ENCODE peak calls at places on chromosome 15, in eight cellular contexts. One of them, this sample, is unnamed.

GRCh38 chr15:101240364-101240763 is 11.5 kb downstream of the CHSY1 start:
- DNase-seq in HFF-Myc: no peak
- DNase-seq in activated CD4-positive, alpha-beta T cell treated with anti-CD3 and anti-CD28 coated beads for 48 hours: no peak
- DNase-seq in natural killer cell treated with Interleukin-12 subunit alpha and Interleukin-12 subunit beta and Interleukin-15 and Interleukin-18, amount 100 ng/mL, for 72 hours: no peak
- DNase-seq in EL: no peak
- DNase-seq in activated CD8-positive, alpha-beta memory T cell treated with anti-CD3 and anti-CD28 coated beads for 48 hours: no peak
- DNase-seq in activated naive CD8-positive, alpha-beta T cell treated with anti-CD3 and anti-CD28 coated beads, Interleukin-2, amount 50 U/mL, for 24 hours: no peak
- DNase-seq in activated T-helper 1 cell treated with anti-CD3 and anti-CD28 coated beads, Interleukin-2, amount 50 U/mL, for 16 hours: no peak
- DNase-seq in this sample: no peak

GRCh38 chr15:71572452-71573053 is 237.8 kb upstream of the NR2E3 start:
- DNase-seq in HFF-Myc: no peak
- DNase-seq in activated CD4-positive, alpha-beta T cell treated with anti-CD3 and anti-CD28 coated beads for 48 hours: no peak
- DNase-seq in natural killer cell treated with Interleukin-12 subunit alpha and Interleukin-12 subunit beta and Interleukin-15 and Interleukin-18, amount 100 ng/mL, for 72 hours: no peak
- DNase-seq in EL: no peak
- DNase-seq in activated CD8-positive, alpha-beta memory T cell treated with anti-CD3 and anti-CD28 coated beads for 48 hours: no peak
- DNase-seq in activated naive CD8-positive, alpha-beta T cell treated with anti-CD3 and anti-CD28 coated beads, Interleukin-2, amount 50 U/mL, for 24 hours: no peak
- DNase-seq in activated T-helper 1 cell treated with anti-CD3 and anti-CD28 coated beads, Interleukin-2, amount 50 U/mL, for 16 hours: no peak
- DNase-seq in this sample: no peak

GRCh38 chr15:60507596-60508424 is 28.9 kb upstream of the ICE2 start:
- DNase-seq in HFF-Myc: peak; percentile 53
- DNase-seq in activated CD4-positive, alpha-beta T cell treated with anti-CD3 and anti-CD28 coated beads for 48 hours: peak; percentile 53
- DNase-seq in natural killer cell treated with Interleukin-12 subunit alpha and Interleukin-12 subunit beta and Interleukin-15 and Interleukin-18, amount 100 ng/mL, for 72 hours: peak; percentile 67
- DNase-seq in EL: peak; percentile 65
- DNase-seq in activated CD8-positive, alpha-beta memory T cell treated with anti-CD3 and anti-CD28 coated beads for 48 hours: no peak
- DNase-seq in activated naive CD8-positive, alpha-beta T cell treated with anti-CD3 and anti-CD28 coated beads, Interleukin-2, amount 50 U/mL, for 24 hours: peak; percentile 28
- DNase-seq in activated T-helper 1 cell treated with anti-CD3 and anti-CD28 coated beads, Interleukin-2, amount 50 U/mL, for 16 hours: peak; percentile 37
- DNase-seq in this sample: no peak

GRCh38 chr15:93703092-93703785 is 528.1 kb upstream of the MCTP2 start:
- DNase-seq in HFF-Myc: no peak
- DNase-seq in activated CD4-positive, alpha-beta T cell treated with anti-CD3 and anti-CD28 coated beads for 48 hours: no peak
- DNase-seq in natural killer cell treated with Interleukin-12 subunit alpha and Interleukin-12 subunit beta and Interleukin-15 and Interleukin-18, amount 100 ng/mL, for 72 hours: no peak
- DNase-seq in EL: no peak
- DNase-seq in activated CD8-positive, alpha-beta memory T cell treated with anti-CD3 and anti-CD28 coated beads for 48 hours: no peak
- DNase-seq in activated naive CD8-positive, alpha-beta T cell treated with anti-CD3 and anti-CD28 coated beads, Interleukin-2, amount 50 U/mL, for 24 hours: no peak
- DNase-seq in activated T-helper 1 cell treated with anti-CD3 and anti-CD28 coated beads, Interleukin-2, amount 50 U/mL, for 16 hours: no peak
- DNase-seq in this sample: no peak

GRCh38 chr15:79185199-79185598 is 94.6 kb upstream of the RASGRF1 start:
- DNase-seq in HFF-Myc: no peak
- DNase-seq in activated CD4-positive, alpha-beta T cell treated with anti-CD3 and anti-CD28 coated beads for 48 hours: peak; percentile 68
- DNase-seq in natural killer cell treated with Interleukin-12 subunit alpha and Interleukin-12 subunit beta and Interleukin-15 and Interleukin-18, amount 100 ng/mL, for 72 hours: no peak
- DNase-seq in EL: no peak
- DNase-seq in activated CD8-positive, alpha-beta memory T cell treated with anti-CD3 and anti-CD28 coated beads for 48 hours: no peak
- DNase-seq in activated naive CD8-positive, alpha-beta T cell treated with anti-CD3 and anti-CD28 coated beads, Interleukin-2, amount 50 U/mL, for 24 hours: peak; percentile 46
- DNase-seq in activated T-helper 1 cell treated with anti-CD3 and anti-CD28 coated beads, Interleukin-2, amount 50 U/mL, for 16 hours: no peak
- DNase-seq in this sample: no peak

GRCh38 chr15:71355268-71355667 is 240.0 kb downstream of the THSD4 start:
- DNase-seq in HFF-Myc: no peak
- DNase-seq in activated CD4-positive, alpha-beta T cell treated with anti-CD3 and anti-CD28 coated beads for 48 hours: no peak
- DNase-seq in natural killer cell treated with Interleukin-12 subunit alpha and Interleukin-12 subunit beta and Interleukin-15 and Interleukin-18, amount 100 ng/mL, for 72 hours: no peak
- DNase-seq in EL: no peak
- DNase-seq in activated CD8-positive, alpha-beta memory T cell treated with anti-CD3 and anti-CD28 coated beads for 48 hours: no peak
- DNase-seq in activated naive CD8-positive, alpha-beta T cell treated with anti-CD3 and anti-CD28 coated beads, Interleukin-2, amount 50 U/mL, for 24 hours: no peak
- DNase-seq in activated T-helper 1 cell treated with anti-CD3 and anti-CD28 coated beads, Interleukin-2, amount 50 U/mL, for 16 hours: no peak
- DNase-seq in this sample: no peak

GRCh38 chr15:86382341-86382740 is 302.7 kb downstream of the AGBL1 start:
- DNase-seq in HFF-Myc: no peak
- DNase-seq in activated CD4-positive, alpha-beta T cell treated with anti-CD3 and anti-CD28 coated beads for 48 hours: no peak
- DNase-seq in natural killer cell treated with Interleukin-12 subunit alpha and Interleukin-12 subunit beta and Interleukin-15 and Interleukin-18, amount 100 ng/mL, for 72 hours: no peak
- DNase-seq in EL: no peak
- DNase-seq in activated CD8-positive, alpha-beta memory T cell treated with anti-CD3 and anti-CD28 coated beads for 48 hours: no peak
- DNase-seq in activated naive CD8-positive, alpha-beta T cell treated with anti-CD3 and anti-CD28 coated beads, Interleukin-2, amount 50 U/mL, for 24 hours: no peak
- DNase-seq in activated T-helper 1 cell treated with anti-CD3 and anti-CD28 coated beads, Interleukin-2, amount 50 U/mL, for 16 hours: no peak
- DNase-seq in this sample: no peak

GRCh38 chr15:57427367-57427821 is 51.1 kb downstream of the CGNL1 start:
- DNase-seq in HFF-Myc: no peak
- DNase-seq in activated CD4-positive, alpha-beta T cell treated with anti-CD3 and anti-CD28 coated beads for 48 hours: no peak
- DNase-seq in natural killer cell treated with Interleukin-12 subunit alpha and Interleukin-12 subunit beta and Interleukin-15 and Interleukin-18, amount 100 ng/mL, for 72 hours: no peak
- DNase-seq in EL: peak; percentile 72
- DNase-seq in activated CD8-positive, alpha-beta memory T cell treated with anti-CD3 and anti-CD28 coated beads for 48 hours: no peak
- DNase-seq in activated naive CD8-positive, alpha-beta T cell treated with anti-CD3 and anti-CD28 coated beads, Interleukin-2, amount 50 U/mL, for 24 hours: no peak
- DNase-seq in activated T-helper 1 cell treated with anti-CD3 and anti-CD28 coated beads, Interleukin-2, amount 50 U/mL, for 16 hours: no peak
- DNase-seq in this sample: no peak

GRCh38 chr15:83380026-83380425 is 67.1 kb upstream of the SH3GL3 start:
- DNase-seq in HFF-Myc: no peak
- DNase-seq in activated CD4-positive, alpha-beta T cell treated with anti-CD3 and anti-CD28 coated beads for 48 hours: no peak
- DNase-seq in natural killer cell treated with Interleukin-12 subunit alpha and Interleukin-12 subunit beta and Interleukin-15 and Interleukin-18, amount 100 ng/mL, for 72 hours: no peak
- DNase-seq in EL: peak; percentile 51
- DNase-seq in activated CD8-positive, alpha-beta memory T cell treated with anti-CD3 and anti-CD28 coated beads for 48 hours: no peak
- DNase-seq in activated naive CD8-positive, alpha-beta T cell treated with anti-CD3 and anti-CD28 coated beads, Interleukin-2, amount 50 U/mL, for 24 hours: no peak
- DNase-seq in activated T-helper 1 cell treated with anti-CD3 and anti-CD28 coated beads, Interleukin-2, amount 50 U/mL, for 16 hours: no peak
- DNase-seq in this sample: no peak

GRCh38 chr15:70526974-70527325 is 236.4 kb downstream of the UACA start:
- DNase-seq in HFF-Myc: no peak
- DNase-seq in activated CD4-positive, alpha-beta T cell treated with anti-CD3 and anti-CD28 coated beads for 48 hours: no peak
- DNase-seq in natural killer cell treated with Interleukin-12 subunit alpha and Interleukin-12 subunit beta and Interleukin-15 and Interleukin-18, amount 100 ng/mL, for 72 hours: no peak
- DNase-seq in EL: no peak
- DNase-seq in activated CD8-positive, alpha-beta memory T cell treated with anti-CD3 and anti-CD28 coated beads for 48 hours: no peak
- DNase-seq in activated naive CD8-positive, alpha-beta T cell treated with anti-CD3 and anti-CD28 coated beads, Interleukin-2, amount 50 U/mL, for 24 hours: no peak
- DNase-seq in activated T-helper 1 cell treated with anti-CD3 and anti-CD28 coated beads, Interleukin-2, amount 50 U/mL, for 16 hours: no peak
- DNase-seq in this sample: peak; percentile 53

GRCh38 chr15:63977102-63977501 is 69.2 kb downstream of the DAPK2 start:
- DNase-seq in HFF-Myc: no peak
- DNase-seq in activated CD4-positive, alpha-beta T cell treated with anti-CD3 and anti-CD28 coated beads for 48 hours: no peak
- DNase-seq in natural killer cell treated with Interleukin-12 subunit alpha and Interleukin-12 subunit beta and Interleukin-15 and Interleukin-18, amount 100 ng/mL, for 72 hours: no peak
- DNase-seq in EL: no peak
- DNase-seq in activated CD8-positive, alpha-beta memory T cell treated with anti-CD3 and anti-CD28 coated beads for 48 hours: no peak
- DNase-seq in activated naive CD8-positive, alpha-beta T cell treated with anti-CD3 and anti-CD28 coated beads, Interleukin-2, amount 50 U/mL, for 24 hours: no peak
- DNase-seq in activated T-helper 1 cell treated with anti-CD3 and anti-CD28 coated beads, Interleukin-2, amount 50 U/mL, for 16 hours: no peak
- DNase-seq in this sample: no peak

GRCh38 chr15:60407406-60407805 is 9.6 kb upstream of the ANXA2 start:
- DNase-seq in HFF-Myc: peak; percentile 92
- DNase-seq in activated CD4-positive, alpha-beta T cell treated with anti-CD3 and anti-CD28 coated beads for 48 hours: no peak
- DNase-seq in natural killer cell treated with Interleukin-12 subunit alpha and Interleukin-12 subunit beta and Interleukin-15 and Interleukin-18, amount 100 ng/mL, for 72 hours: no peak
- DNase-seq in EL: peak; percentile 90
- DNase-seq in activated CD8-positive, alpha-beta memory T cell treated with anti-CD3 and anti-CD28 coated beads for 48 hours: no peak
- DNase-seq in activated naive CD8-positive, alpha-beta T cell treated with anti-CD3 and anti-CD28 coated beads, Interleukin-2, amount 50 U/mL, for 24 hours: no peak
- DNase-seq in activated T-helper 1 cell treated with anti-CD3 and anti-CD28 coated beads, Interleukin-2, amount 50 U/mL, for 16 hours: no peak
- DNase-seq in this sample: no peak

GRCh38 chr15:34984884-34985630 is 3.0 kb downstream of the ZNF770 start:
- DNase-seq in HFF-Myc: no peak
- DNase-seq in activated CD4-positive, alpha-beta T cell treated with anti-CD3 and anti-CD28 coated beads for 48 hours: no peak
- DNase-seq in natural killer cell treated with Interleukin-12 subunit alpha and Interleukin-12 subunit beta and Interleukin-15 and Interleukin-18, amount 100 ng/mL, for 72 hours: no peak
- DNase-seq in EL: no peak
- DNase-seq in activated CD8-positive, alpha-beta memory T cell treated with anti-CD3 and anti-CD28 coated beads for 48 hours: no peak
- DNase-seq in activated naive CD8-positive, alpha-beta T cell treated with anti-CD3 and anti-CD28 coated beads, Interleukin-2, amount 50 U/mL, for 24 hours: no peak
- DNase-seq in activated T-helper 1 cell treated with anti-CD3 and anti-CD28 coated beads, Interleukin-2, amount 50 U/mL, for 16 hours: no peak
- DNase-seq in this sample: no peak